ENCODE peak calls at places on chromosomes 12 and 14, in four cellular contexts. P, L, A and E are unnamed samples.

GRCh38 chr14:101851183-101851582 is 89.7 kb downstream of the PPP2R5C start:
- DNase-seq in P (no peak), A (no peak), L (no peak), E (no peak)

GRCh38 chr14:35944847-35945246 is 118.7 kb downstream of the BRMS1L start:
- DNase-seq in A (no peak), L (peak; percentile 8), P (no peak), E (no peak)

GRCh38 chr12:159131-159782 is 54.7 kb downstream of the SLC6A12 start:
- DNase-seq in P (no peak), A (no peak), L (no peak), E (no peak)

GRCh38 chr12:23631991-23632390 is 317.5 kb downstream of the SOX5 start:
- DNase-seq in A (no peak), L (no peak), P (no peak), E (no peak)

GRCh38 chr12:119710941-119711551 is 43.1 kb downstream of the PRKAB1 start:
- DNase-seq in L (no peak), P (no peak), A (no peak), E (no peak)

GRCh38 chr12:42603246-42603645 is 13.7 kb upstream of the PRICKLE1 start:
- DNase-seq in P (no peak), A (no peak), L (no peak), E (no peak)

GRCh38 chr14:50060871-50061663 is 55.3 kb downstream of the VCPKMT start:
- DNase-seq in P (no peak), L (no peak), A (peak; percentile 91), E (peak; percentile 93)

GRCh38 chr14:20680843-20681347 is 3.5 kb upstream of the RNASE4 start:
- DNase-seq in L (no peak), P (no peak), A (no peak), E (no peak)